ENCODE peak calls at places on chromosomes 1 and 21, in five cellular contexts. D is HCT116, E is NT2/D1, B is HepG2, Q is H1. K is an unnamed sample.

GRCh38 chr1:36384542-36385409 is 948 bp downstream of the STK40 start:
- DNase-seq in D (peak), E (no peak), B (peak), Q (no peak), K (peak)

GRCh38 chr21:45974073-45975016 is 7.2 kb upstream of the COL6A1 start:
- DNase-seq in D (peak), E (no peak), B (no peak), Q (no peak), K (peak)

GRCh38 chr1:244865028-244865371 is 657 bp upstream of the HNRNPU start:
- DNase-seq in D (no peak), E (peak), B (peak), Q (no peak), K (no peak)

GRCh38 chr1:234645964-234646363 is 36.0 kb upstream of the IRF2BP2 start:
- DNase-seq in D (no peak), E (no peak), B (no peak), Q (no peak), K (no peak)

GRCh38 chr1:206035027-206035426 is 11.3 kb upstream of the CTSE start:
- DNase-seq in D (no peak), E (no peak), B (no peak), Q (no peak), K (no peak)

GRCh38 chr1:119784127-119784781 is 15.5 kb upstream of the HMGCS2 start:
- DNase-seq in D (no peak), E (no peak), B (no peak), Q (no peak), K (no peak)

GRCh38 chr1:84377480-84378095 is 20.7 kb upstream of the DNASE2B start:
- DNase-seq in D (no peak), E (no peak), B (no peak), Q (no peak), K (peak)

GRCh38 chr1:3099861-3100260 is 30.9 kb downstream of the PRDM16 start:
- DNase-seq in D (no peak), E (no peak), B (no peak), Q (no peak), K (no peak)

GRCh38 chr1:26432793-26433192 is 672 bp downstream of the DHDDS start:
- DNase-seq in D (no peak), E (no peak), B (no peak), Q (no peak), K (no peak)

GRCh38 chr1:47596328-47596727 is 158.5 kb downstream of the FOXD2 start:
- DNase-seq in D (no peak), E (no peak), B (no peak), Q (no peak), K (no peak)

GRCh38 chr1:229203030-229203751 is 67.7 kb upstream of the RAB4A start:
- DNase-seq in D (peak), E (peak), B (peak), Q (peak), K (peak)

GRCh38 chr1:28905921-28906666 is 8.3 kb upstream of the EPB41 start:
- DNase-seq in D (no peak), E (no peak), B (no peak), Q (no peak), K (no peak)

GRCh38 chr1:94068831-94069648 is 51.9 kb downstream of the ABCA4 start:
- DNase-seq in D (no peak), E (no peak), B (peak), Q (no peak), K (no peak)

GRCh38 chr1:207904377-207904902 is 6.5 kb downstream of the CD34 start:
- DNase-seq in D (no peak), E (no peak), B (no peak), Q (no peak), K (no peak)

GRCh38 chr1:151326619-151327222 is 495 bp downstream of the PI4KB start:
- DNase-seq in D (no peak), E (no peak), B (no peak), Q (no peak), K (peak)

GRCh38 chr1:100785399-100786082 is 66.0 kb downstream of the VCAM1 start:
- DNase-seq in D (no peak), E (no peak), B (no peak), Q (no peak), K (peak)

GRCh38 chr21:37710555-37711293 is 205.5 kb downstream of the KCNJ6 start:
- DNase-seq in D (no peak), E (no peak), B (peak), Q (no peak), K (no peak)

GRCh38 chr1:92476071-92476607 is 10.6 kb downstream of the GFI1 start:
- DNase-seq in D (no peak), E (no peak), B (no peak), Q (no peak), K (no peak)

GRCh38 chr1:36884801-36885200 is 149.5 kb downstream of the GRIK3 start:
- DNase-seq in D (no peak), E (no peak), B (no peak), Q (no peak), K (no peak)

GRCh38 chr1:99170516-99170915 is 93.8 kb upstream of the PLPPR4 start:
- DNase-seq in D (no peak), E (no peak), B (no peak), Q (no peak), K (no peak)

GRCh38 chr1:10665930-10666850 is 130.3 kb downstream of the CASZ1 start:
- DNase-seq in D (no peak), E (no peak), B (no peak), Q (no peak), K (no peak)

GRCh38 chr1:216742625-216743024 is 19.4 kb upstream of the ESRRG start:
- DNase-seq in D (no peak), E (no peak), B (no peak), Q (no peak), K (no peak)

DNA sequence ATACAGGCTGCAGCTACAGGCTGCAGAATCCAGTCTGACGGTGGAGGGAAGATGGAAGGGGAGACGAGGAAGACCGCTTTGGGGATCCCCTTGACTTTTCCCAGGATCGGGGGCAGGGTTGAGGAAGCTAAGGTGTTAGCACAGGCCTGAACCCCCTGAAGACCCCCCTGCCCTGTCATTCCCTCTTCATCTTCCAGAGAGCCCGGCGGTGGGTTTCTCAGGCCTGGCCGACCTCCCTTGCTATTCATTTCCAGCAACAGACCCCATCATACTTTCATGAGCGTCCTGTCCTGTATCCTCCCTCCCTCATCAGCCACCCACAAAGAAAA is 112.0 kb downstream of the PGBD5 start:
- DNase-seq in D (no peak), E (no peak), B (no peak), Q (no peak), K (no peak)
- TF ChIP-seq ZNF274 in D (no peak), E (no peak), B (no peak), Q (no peak), K (no peak)

GRCh38 chr1:64680601-64681000 is 64.3 kb upstream of the RAVER2 start:
- DNase-seq in D (no peak), E (no peak), B (no peak), Q (no peak), K (no peak)

GRCh38 chr1:64679177-64679576 is 65.7 kb upstream of the RAVER2 start:
- DNase-seq in D (no peak), E (no peak), B (no peak), Q (no peak), K (no peak)

GRCh38 chr1:64676386-64676785 is 68.5 kb upstream of the RAVER2 start:
- DNase-seq in D (no peak), E (no peak), B (no peak), Q (no peak), K (no peak)

GRCh38 chr1:64677471-64677870 is 67.4 kb upstream of the RAVER2 start:
- DNase-seq in D (no peak), E (no peak), B (no peak), Q (no peak), K (no peak)

GRCh38 chr1:64675718-64676345 is 69.0 kb upstream of the RAVER2 start:
- DNase-seq in D (no peak), E (no peak), B (peak), Q (no peak), K (peak)
- TF ChIP-seq ZNF274 in D (no peak), E (no peak), B (no peak), Q (no peak), K (no peak)

DNA sequence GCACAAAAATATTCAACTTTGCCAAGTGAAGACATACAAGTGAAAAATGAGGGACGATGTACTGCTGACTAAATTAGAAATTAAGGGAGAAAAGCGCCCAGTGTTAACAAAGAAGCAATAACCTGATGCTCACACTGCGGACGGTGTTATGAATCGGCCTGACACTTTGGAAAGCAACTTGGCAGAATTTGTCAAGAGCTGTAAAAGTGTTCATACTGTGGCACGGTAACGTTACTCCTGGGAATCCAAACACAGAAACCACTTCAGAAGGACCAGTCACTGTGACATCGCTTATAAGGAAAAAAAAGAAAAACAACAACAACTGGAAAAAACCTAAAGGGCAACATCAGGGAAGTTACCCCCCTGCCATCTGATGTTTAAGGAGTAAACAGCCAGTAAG is 27.8 kb downstream of the CAPZB start:
- DNase-seq in D (no peak), E (no peak), B (no peak), Q (no peak), K (no peak)
- TF ChIP-seq ZNF274 in D (no peak), E (no peak), B (no peak), Q (no peak), K (no peak)

GRCh38 chr1:169312084-169312954 is 55.3 kb downstream of the NME7 start:
- DNase-seq in D (peak), E (no peak), B (no peak), Q (no peak), K (peak)
- TF ChIP-seq ZNF274 in D (no peak), E (no peak), B (no peak), Q (no peak), K (no peak)